ENCODE peak calls at places on chromosome 18, in four cellular contexts. O, A, E and G are unnamed samples. For H3K79me2, the result is how much of the 10 kb centered on the place peaks cover.

GRCh38 chr18:51168960-51169662 is 28.4 kb downstream of the MEX3C start:
- DNase-seq in O (no peak), A (no peak), E (no peak), G (no peak)

GRCh38 chr18:10140928-10141327 is 227.1 kb downstream of the VAPA start:
- DNase-seq in O (no peak), A (no peak), E (peak), G (no peak)

GRCh38 chr18:39627936-39628335 is 2062.3 kb upstream of the CELF4 start:
- DNase-seq in O (no peak), A (no peak), E (no peak), G (no peak)

GRCh38 chr18:37385846-37386435 is 179.7 kb downstream of the CELF4 start:
- DNase-seq in O (peak), A (peak), E (peak), G (peak)

GRCh38 chr18:5238371-5238758 is 41.3 kb upstream of the AKAIN1 start:
- DNase-seq in O (peak), A (peak), E (peak), G (peak)

GRCh38 chr18:14970027-14970426 is 222.1 kb downstream of the ANKRD30B start:
- DNase-seq in O (no peak), A (no peak), E (no peak), G (no peak)

GRCh38 chr18:79672490-79673276 is 6.9 kb upstream of the CTDP1 start:
- DNase-seq in O (no peak), A (no peak), E (no peak), G (no peak)

GRCh38 chr18:3060667-3061580 is 48.0 kb upstream of the LPIN2 start:
- DNase-seq in O (no peak), A (no peak), E (no peak), G (peak)

GRCh38 chr18:58668897-58669296 is 2.4 kb upstream of the MALT1 start:
- DNase-seq in O (no peak), A (no peak), E (no peak), G (no peak)

DNA sequence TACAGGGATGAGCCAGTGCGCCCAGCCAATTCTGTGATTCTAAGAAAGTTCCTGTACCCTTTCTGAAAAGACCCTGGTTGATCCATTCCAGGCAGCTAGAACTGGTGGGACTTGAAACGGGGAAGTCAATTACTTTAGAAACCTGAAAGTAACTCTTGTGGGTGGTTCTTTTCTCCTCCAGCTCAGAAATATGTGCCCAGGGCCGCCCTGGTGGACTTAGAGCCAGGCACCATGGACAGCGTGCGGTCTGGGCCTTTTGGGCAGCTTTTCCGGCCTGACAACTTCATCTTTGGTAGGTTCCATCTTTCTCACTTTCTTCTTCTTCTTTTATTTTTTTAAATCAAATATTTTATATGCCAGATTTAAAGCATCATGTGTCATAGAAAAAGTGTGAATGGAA is 2.7 kb downstream of the TUBB6 start:
- DNase-seq in O (no peak), A (no peak), E (no peak), G (no peak)
- H3K79me2 ChIP-seq in O (under half), A (half or more), E (under half), G (under half)

GRCh38 chr18:48862116-48862515 is 88.6 kb downstream of the SMAD7 start:
- DNase-seq in O (no peak), A (no peak), E (no peak), G (no peak)
- TF ChIP-seq EZH2phosphoT487 in O (no peak), A (no peak), E (no peak), G (no peak)

GRCh38 chr18:76838182-76838581 is 15.8 kb downstream of the ZNF236 start:
- DNase-seq in O (no peak), A (no peak), E (no peak), G (no peak)
- H3K4me2 ChIP-seq in O (no peak), A (no peak), E (peak), G (no peak)

DNA sequence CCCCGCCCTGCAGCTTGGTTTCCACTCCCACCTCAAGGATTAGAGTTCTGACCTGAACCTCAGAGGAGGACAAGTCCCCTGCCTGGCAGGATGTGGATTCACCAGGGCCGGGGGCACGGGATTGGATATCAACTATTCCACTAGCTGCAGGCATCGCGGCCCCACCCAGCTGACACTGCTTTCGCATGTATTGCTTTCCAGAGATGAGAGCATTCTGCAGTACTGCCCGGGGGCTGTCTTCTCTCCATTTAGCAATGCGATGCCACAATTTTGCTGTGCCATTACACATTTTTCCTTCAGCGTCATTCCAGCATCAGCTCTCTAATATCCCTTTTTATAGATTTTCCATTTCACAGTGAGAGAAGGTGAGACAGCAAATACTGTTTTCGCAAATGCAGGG is 42.0 kb downstream of the CTIF start:
- DNase-seq in O (peak), A (peak), E (peak), G (no peak)
- H3K79me2 ChIP-seq in O (under half), A (half or more), E (half or more), G (under half)

GRCh38 chr18:46435031-46435430 is 222.0 kb downstream of the LOXHD1 start:
- DNase-seq in O (no peak), A (no peak), E (no peak), G (no peak)
- TF ChIP-seq EZH2phosphoT487 in O (no peak), A (no peak), E (no peak), G (no peak)